ENCODE peak calls at places on chromosomes 5 and 9, in four cellular contexts. One of them, this sample, is unnamed.

GRCh38 chr5:168649306-168649705 is 70.1 kb upstream of the PANK3 start:
- DNase-seq in AG10803: no peak
- DNase-seq in lower leg skin: no peak
- DNase-seq in caudate nucleus: peak; percentile 7
- DNase-seq in this sample: no peak

GRCh38 chr5:142841511-142842255 is 71.5 kb downstream of the ARHGAP26 start:
- DNase-seq in AG10803: peak; percentile 91
- DNase-seq in lower leg skin: no peak
- DNase-seq in caudate nucleus: no peak
- DNase-seq in this sample: peak; percentile 81

GRCh38 chr5:152124413-152125082 is 199.9 kb upstream of the GLRA1 start:
- DNase-seq in AG10803: no peak
- DNase-seq in lower leg skin: no peak
- DNase-seq in caudate nucleus: no peak
- DNase-seq in this sample: no peak

GRCh38 chr9:31140316-31140715 is 1244.1 kb upstream of the ACO1 start:
- DNase-seq in AG10803: no peak
- DNase-seq in lower leg skin: no peak
- DNase-seq in caudate nucleus: no peak
- DNase-seq in this sample: no peak

GRCh38 chr5:170273968-170274710 is 23.4 kb downstream of the LCP2 start:
- DNase-seq in AG10803: no peak
- DNase-seq in lower leg skin: no peak
- DNase-seq in caudate nucleus: no peak
- DNase-seq in this sample: no peak

GRCh38 chr5:142426129-142426641 is 101.4 kb upstream of the SPRY4 start:
- DNase-seq in AG10803: peak; percentile 43
- DNase-seq in lower leg skin: no peak
- DNase-seq in caudate nucleus: no peak
- DNase-seq in this sample: no peak

GRCh38 chr9:20508242-20508641 is 114.1 kb downstream of the MLLT3 start:
- DNase-seq in AG10803: no peak
- DNase-seq in lower leg skin: no peak
- DNase-seq in caudate nucleus: no peak
- DNase-seq in this sample: no peak

GRCh38 chr5:127648997-127649550 is at the start of gene CTXN3:
- DNase-seq in AG10803: no peak
- DNase-seq in lower leg skin: no peak
- DNase-seq in caudate nucleus: no peak
- DNase-seq in this sample: no peak

GRCh38 chr5:135364416-135365262 is 34.4 kb downstream of the MACROH2A1 start:
- DNase-seq in AG10803: no peak
- DNase-seq in lower leg skin: no peak
- DNase-seq in caudate nucleus: no peak
- DNase-seq in this sample: no peak

GRCh38 chr5:127934791-127935256 is 148.7 kb upstream of the SLC12A2 start:
- DNase-seq in AG10803: peak; percentile 56
- DNase-seq in lower leg skin: no peak
- DNase-seq in caudate nucleus: no peak
- DNase-seq in this sample: no peak

GRCh38 chr9:128459011-128459410 is 3.2 kb downstream of the ODF2 start:
- DNase-seq in AG10803: no peak
- DNase-seq in lower leg skin: no peak
- DNase-seq in caudate nucleus: no peak
- DNase-seq in this sample: no peak